ENCODE peak calls at places on chromosomes 12 and 14, in eight cellular contexts. One of them, this sample, is unnamed. For H3K4me1, the result is how much of the 10 kb centered on the place peaks cover.

GRCh38 chr12:12645485-12645884 is 33.8 kb downstream of the CREBL2 start:
- DNase-seq in heart right ventricle: peak
- DNase-seq in A549: peak
- DNase-seq in Panc1: no peak
- DNase-seq in spleen: no peak
- DNase-seq in cardiac muscle cell: peak
- DNase-seq in astrocyte: peak
- DNase-seq in neural progenitor cell: peak
- DNase-seq in this sample: no peak

GRCh38 chr14:75147423-75148071 is 20.7 kb upstream of the NEK9 start:
- DNase-seq in heart right ventricle: peak
- DNase-seq in A549: peak
- DNase-seq in Panc1: no peak
- DNase-seq in spleen: peak
- DNase-seq in cardiac muscle cell: peak
- DNase-seq in astrocyte: peak
- DNase-seq in neural progenitor cell: peak
- DNase-seq in this sample: no peak

GRCh38 chr14:104586832-104587620 is 7.5 kb downstream of the C14orf180 start:
- DNase-seq in heart right ventricle: peak
- DNase-seq in A549: no peak
- DNase-seq in Panc1: no peak
- DNase-seq in spleen: no peak
- DNase-seq in cardiac muscle cell: no peak
- DNase-seq in astrocyte: no peak
- DNase-seq in neural progenitor cell: no peak
- DNase-seq in this sample: no peak

GRCh38 chr14:106551265-106551664 is 1024.9 kb downstream of the TMEM121 start:
- DNase-seq in heart right ventricle: no peak
- DNase-seq in A549: no peak
- DNase-seq in Panc1: no peak
- DNase-seq in spleen: no peak
- DNase-seq in cardiac muscle cell: no peak
- DNase-seq in astrocyte: no peak
- DNase-seq in neural progenitor cell: no peak
- DNase-seq in this sample: no peak

GRCh38 chr12:131164096-131164872 is 210.6 kb downstream of the ADGRD1 start:
- DNase-seq in heart right ventricle: no peak
- DNase-seq in A549: peak
- DNase-seq in Panc1: no peak
- DNase-seq in spleen: no peak
- DNase-seq in cardiac muscle cell: no peak
- DNase-seq in astrocyte: no peak
- DNase-seq in neural progenitor cell: no peak
- DNase-seq in this sample: no peak

GRCh38 chr12:77893918-77894317 is 63.2 kb downstream of the NAV3 start:
- DNase-seq in heart right ventricle: no peak
- DNase-seq in A549: peak
- DNase-seq in Panc1: peak
- DNase-seq in spleen: no peak
- DNase-seq in cardiac muscle cell: no peak
- DNase-seq in astrocyte: peak
- DNase-seq in neural progenitor cell: no peak
- DNase-seq in this sample: no peak

GRCh38 chr12:55673638-55674037 is 34.1 kb downstream of the ITGA7 start:
- DNase-seq in heart right ventricle: no peak
- DNase-seq in A549: no peak
- DNase-seq in Panc1: no peak
- DNase-seq in spleen: no peak
- DNase-seq in cardiac muscle cell: no peak
- DNase-seq in astrocyte: no peak
- DNase-seq in neural progenitor cell: no peak
- DNase-seq in this sample: no peak

GRCh38 chr12:101305226-101305779 is 25.4 kb downstream of the UTP20 start:
- DNase-seq in heart right ventricle: no peak
- DNase-seq in A549: no peak
- DNase-seq in Panc1: no peak
- DNase-seq in spleen: no peak
- DNase-seq in cardiac muscle cell: no peak
- DNase-seq in astrocyte: no peak
- DNase-seq in neural progenitor cell: no peak
- DNase-seq in this sample: no peak

GRCh38 chr14:98949506-98950135 is 322.4 kb downstream of the BCL11B start:
- DNase-seq in heart right ventricle: no peak
- DNase-seq in A549: no peak
- DNase-seq in Panc1: no peak
- DNase-seq in spleen: no peak
- DNase-seq in cardiac muscle cell: no peak
- DNase-seq in astrocyte: no peak
- DNase-seq in neural progenitor cell: peak
- DNase-seq in this sample: no peak

GRCh38 chr12:65460076-65460475 is 181.6 kb downstream of the MSRB3 start:
- DNase-seq in heart right ventricle: no peak
- DNase-seq in A549: no peak
- DNase-seq in Panc1: no peak
- DNase-seq in spleen: no peak
- DNase-seq in cardiac muscle cell: no peak
- DNase-seq in astrocyte: no peak
- DNase-seq in neural progenitor cell: peak
- DNase-seq in this sample: no peak

GRCh38 chr14:64856528-64857445 is 22.9 kb downstream of the SPTB start:
- DNase-seq in heart right ventricle: no peak
- DNase-seq in A549: no peak
- DNase-seq in Panc1: no peak
- DNase-seq in spleen: no peak
- DNase-seq in cardiac muscle cell: no peak
- DNase-seq in astrocyte: peak
- DNase-seq in neural progenitor cell: no peak
- DNase-seq in this sample: no peak

GRCh38 chr12:19771858-19772257 is 332.6 kb downstream of the AEBP2 start:
- DNase-seq in heart right ventricle: no peak
- DNase-seq in A549: no peak
- DNase-seq in Panc1: no peak
- DNase-seq in spleen: no peak
- DNase-seq in cardiac muscle cell: no peak
- DNase-seq in astrocyte: peak
- DNase-seq in neural progenitor cell: no peak
- DNase-seq in this sample: no peak

GRCh38 chr12:67220065-67220464 is 49.1 kb upstream of the CAND1 start:
- DNase-seq in heart right ventricle: no peak
- DNase-seq in A549: peak
- DNase-seq in Panc1: no peak
- DNase-seq in spleen: no peak
- DNase-seq in cardiac muscle cell: no peak
- DNase-seq in astrocyte: no peak
- DNase-seq in neural progenitor cell: peak
- DNase-seq in this sample: no peak

GRCh38 chr14:46322730-46323425 is 328.7 kb downstream of the RPL10L start:
- DNase-seq in heart right ventricle: no peak
- DNase-seq in A549: no peak
- DNase-seq in Panc1: no peak
- DNase-seq in spleen: no peak
- DNase-seq in cardiac muscle cell: no peak
- DNase-seq in astrocyte: no peak
- DNase-seq in neural progenitor cell: no peak
- DNase-seq in this sample: no peak

GRCh38 chr14:53391156-53391555 is 238.0 kb upstream of the DDHD1 start:
- DNase-seq in heart right ventricle: no peak
- DNase-seq in A549: no peak
- DNase-seq in Panc1: no peak
- DNase-seq in spleen: no peak
- DNase-seq in cardiac muscle cell: no peak
- DNase-seq in astrocyte: peak
- DNase-seq in neural progenitor cell: no peak
- DNase-seq in this sample: no peak

GRCh38 chr12:49093746-49094103 is 876 bp downstream of the DHH start:
- DNase-seq in heart right ventricle: no peak
- DNase-seq in A549: no peak
- DNase-seq in Panc1: no peak
- DNase-seq in spleen: peak
- DNase-seq in cardiac muscle cell: peak
- DNase-seq in astrocyte: no peak
- DNase-seq in neural progenitor cell: peak
- DNase-seq in this sample: no peak

GRCh38 chr12:49627752-49628360 is 4.5 kb downstream of the PRPF40B start:
- DNase-seq in heart right ventricle: no peak
- DNase-seq in A549: no peak
- DNase-seq in Panc1: no peak
- DNase-seq in spleen: no peak
- DNase-seq in cardiac muscle cell: no peak
- DNase-seq in astrocyte: peak
- DNase-seq in neural progenitor cell: no peak
- DNase-seq in this sample: no peak

GRCh38 chr14:24233538-24233866 is 773 bp downstream of the GMPR2 start:
- DNase-seq in heart right ventricle: no peak
- DNase-seq in A549: peak
- DNase-seq in Panc1: no peak
- DNase-seq in spleen: no peak
- DNase-seq in cardiac muscle cell: no peak
- DNase-seq in astrocyte: no peak
- DNase-seq in neural progenitor cell: no peak
- DNase-seq in this sample: no peak

GRCh38 chr14:89544636-89545301 is 127.7 kb upstream of the FOXN3 start:
- DNase-seq in heart right ventricle: no peak
- DNase-seq in A549: no peak
- DNase-seq in Panc1: no peak
- DNase-seq in spleen: no peak
- DNase-seq in cardiac muscle cell: no peak
- DNase-seq in astrocyte: no peak
- DNase-seq in neural progenitor cell: no peak
- DNase-seq in this sample: no peak

GRCh38 chr14:89540830-89541470 is 123.9 kb upstream of the FOXN3 start:
- DNase-seq in heart right ventricle: no peak
- DNase-seq in A549: peak
- DNase-seq in Panc1: no peak
- DNase-seq in spleen: no peak
- DNase-seq in cardiac muscle cell: no peak
- DNase-seq in astrocyte: peak
- DNase-seq in neural progenitor cell: no peak
- DNase-seq in this sample: no peak

GRCh38 chr14:89540009-89540829 is 123.2 kb upstream of the FOXN3 start:
- DNase-seq in heart right ventricle: no peak
- DNase-seq in A549: no peak
- DNase-seq in Panc1: no peak
- DNase-seq in spleen: no peak
- DNase-seq in cardiac muscle cell: no peak
- DNase-seq in astrocyte: peak
- DNase-seq in neural progenitor cell: no peak
- DNase-seq in this sample: no peak

GRCh38 chr14:89543420-89543790 is 126.4 kb upstream of the FOXN3 start:
- DNase-seq in heart right ventricle: no peak
- DNase-seq in A549: no peak
- DNase-seq in Panc1: no peak
- DNase-seq in spleen: no peak
- DNase-seq in cardiac muscle cell: peak
- DNase-seq in astrocyte: peak
- DNase-seq in neural progenitor cell: peak
- DNase-seq in this sample: no peak

GRCh38 chr14:89542768-89543419 is 125.9 kb upstream of the FOXN3 start:
- DNase-seq in heart right ventricle: no peak
- DNase-seq in A549: no peak
- DNase-seq in Panc1: no peak
- DNase-seq in spleen: no peak
- DNase-seq in cardiac muscle cell: no peak
- DNase-seq in astrocyte: no peak
- DNase-seq in neural progenitor cell: no peak
- DNase-seq in this sample: no peak
- H3K4me1 ChIP-seq in heart right ventricle: under half
- H3K4me1 ChIP-seq in A549: under half
- H3K4me1 ChIP-seq in Panc1: under half
- H3K4me1 ChIP-seq in spleen: under half
- H3K4me1 ChIP-seq in cardiac muscle cell: under half
- H3K4me1 ChIP-seq in astrocyte: under half
- H3K4me1 ChIP-seq in neural progenitor cell: under half
- H3K4me1 ChIP-seq in this sample: under half

DNA sequence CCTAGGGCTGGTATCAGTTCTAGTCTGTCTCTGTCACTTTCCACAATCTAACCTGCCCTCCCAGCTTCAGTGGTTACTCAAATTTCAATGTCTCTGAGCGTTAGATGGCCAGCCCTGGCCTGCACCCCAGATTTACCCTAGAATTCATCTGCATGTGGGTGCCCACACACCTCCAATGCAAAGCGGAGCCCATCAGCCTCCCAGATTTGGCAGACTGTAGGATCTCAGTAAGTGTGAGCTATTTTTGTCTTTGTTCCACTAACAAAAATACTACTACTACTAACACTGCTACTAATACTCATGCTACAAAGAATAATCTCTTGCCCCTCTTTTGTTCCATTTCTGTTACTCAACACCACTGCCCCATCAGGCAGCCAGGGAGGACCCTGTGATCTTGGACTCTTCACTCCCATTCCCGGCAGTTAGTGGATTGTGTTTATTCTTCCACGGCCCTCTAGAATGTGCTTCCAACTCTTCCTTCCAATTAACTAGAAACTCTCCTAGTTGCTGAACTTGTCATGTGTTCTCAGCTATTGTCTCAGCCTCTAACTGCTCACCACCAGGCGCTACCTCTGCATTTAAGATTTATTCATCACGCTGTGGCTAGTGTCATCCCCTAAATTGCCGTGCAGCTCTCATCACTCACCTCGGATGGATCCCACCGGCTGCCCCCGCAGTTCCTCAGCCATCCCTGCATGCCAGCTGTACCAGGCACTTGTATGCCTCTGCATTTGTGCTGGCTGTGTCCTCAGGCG is 150.7 kb upstream of the HIF1A start:
- DNase-seq in heart right ventricle: no peak
- DNase-seq in A549: no peak
- DNase-seq in Panc1: no peak
- DNase-seq in spleen: no peak
- DNase-seq in cardiac muscle cell: no peak
- DNase-seq in astrocyte: no peak
- DNase-seq in neural progenitor cell: no peak
- DNase-seq in this sample: no peak
- H3K4me1 ChIP-seq in heart right ventricle: half or more
- H3K4me1 ChIP-seq in A549: under half
- H3K4me1 ChIP-seq in Panc1: under half
- H3K4me1 ChIP-seq in spleen: under half
- H3K4me1 ChIP-seq in cardiac muscle cell: under half
- H3K4me1 ChIP-seq in astrocyte: under half
- H3K4me1 ChIP-seq in neural progenitor cell: under half
- H3K4me1 ChIP-seq in this sample: half or more

GRCh38 chr12:132182711-132183365 is 38.6 kb downstream of the NOC4L start:
- DNase-seq in heart right ventricle: no peak
- DNase-seq in A549: no peak
- DNase-seq in Panc1: no peak
- DNase-seq in spleen: no peak
- DNase-seq in cardiac muscle cell: no peak
- DNase-seq in astrocyte: no peak
- DNase-seq in neural progenitor cell: no peak
- DNase-seq in this sample: no peak
- H3K4me1 ChIP-seq in heart right ventricle: under half
- H3K4me1 ChIP-seq in A549: under half
- H3K4me1 ChIP-seq in Panc1: under half
- H3K4me1 ChIP-seq in spleen: under half
- H3K4me1 ChIP-seq in cardiac muscle cell: under half
- H3K4me1 ChIP-seq in astrocyte: under half
- H3K4me1 ChIP-seq in neural progenitor cell: under half
- H3K4me1 ChIP-seq in this sample: under half

DNA sequence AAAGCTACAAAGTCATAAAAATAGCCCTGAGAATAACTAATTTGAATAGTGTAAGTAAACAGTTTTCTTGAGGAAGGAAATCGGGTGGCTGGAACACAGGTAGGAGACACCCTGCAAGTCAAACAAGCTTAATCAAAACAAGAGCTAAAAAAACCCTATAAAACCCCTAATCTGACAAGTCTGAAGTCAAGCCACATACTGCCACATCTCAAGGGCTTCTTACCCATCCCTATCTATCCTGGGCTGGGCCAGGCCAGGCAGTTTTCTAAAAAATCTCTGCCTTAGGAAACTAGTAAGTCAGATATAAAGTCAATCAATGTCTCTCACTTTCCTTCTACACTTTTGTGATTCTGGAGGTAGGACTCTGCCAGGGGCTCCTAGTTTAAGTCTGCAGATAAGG is 15.3 kb downstream of the UBE2N start:
- DNase-seq in heart right ventricle: no peak
- DNase-seq in A549: no peak
- DNase-seq in Panc1: no peak
- DNase-seq in spleen: no peak
- DNase-seq in cardiac muscle cell: no peak
- DNase-seq in astrocyte: no peak
- DNase-seq in neural progenitor cell: no peak
- DNase-seq in this sample: no peak
- H3K4me1 ChIP-seq in heart right ventricle: half or more
- H3K4me1 ChIP-seq in A549: half or more
- H3K4me1 ChIP-seq in Panc1: under half
- H3K4me1 ChIP-seq in spleen: half or more
- H3K4me1 ChIP-seq in cardiac muscle cell: half or more
- H3K4me1 ChIP-seq in astrocyte: under half
- H3K4me1 ChIP-seq in neural progenitor cell: under half
- H3K4me1 ChIP-seq in this sample: under half

This sample was measured in left lung.